ENCODE peak calls at places on chromosomes 6 and 20, in nine cellular contexts. F is natural killer cell, U is heart left ventricle, T is A549, O is ascending aorta, P is spleen, D is A673, M is astrocyte of the spinal cord, V is RWPE1. Q is an unnamed sample.

GRCh38 chr20:36097331-36097730 is 57.2 kb upstream of the EPB41L1 start:
- DNase-seq in O (no peak), V (no peak), M (peak), D (no peak), P (no peak), U (no peak), T (no peak), F (no peak), Q (no peak)

GRCh38 chr20:44629017-44629385 is 22.5 kb downstream of the ADA start:
- DNase-seq in U (no peak), V (no peak), O (no peak), M (no peak), D (no peak), P (no peak), T (no peak), F (no peak), Q (no peak)

GRCh38 chr6:82506526-82506925 is 142.9 kb downstream of the TPBG start:
- DNase-seq in O (no peak), T (peak), U (no peak), V (no peak), M (no peak), D (peak), F (no peak), P (no peak), Q (no peak)

GRCh38 chr6:170113141-170113540 is 177.7 kb downstream of the DLL1 start:
- DNase-seq in V (no peak), D (no peak), O (no peak), T (no peak), U (peak), P (peak), M (no peak), F (peak), Q (no peak)

GRCh38 chr6:12439296-12439695 is 149.1 kb downstream of the EDN1 start:
- DNase-seq in V (peak), F (no peak), U (no peak), M (no peak), P (no peak), D (no peak), O (no peak), T (no peak), Q (no peak)

GRCh38 chr6:52233975-52234823 is 10.1 kb downstream of the IL17F start:
- DNase-seq in F (no peak), T (peak), D (peak), U (no peak), O (no peak), P (no peak), V (peak), M (peak), Q (peak)

GRCh38 chr20:48440916-48441315 is 386.9 kb downstream of the PREX1 start:
- DNase-seq in D (no peak), F (no peak), O (no peak), P (no peak), T (no peak), V (no peak), U (no peak), M (no peak), Q (no peak)

GRCh38 chr6:26521485-26522391 is 16.4 kb upstream of the HMGN4 start:
- DNase-seq in U (peak), O (no peak), P (peak), D (peak), M (peak), F (peak), V (peak), T (peak), Q (peak)

GRCh38 chr6:168124161-168124560 is 45.1 kb upstream of the FRMD1 start:
- DNase-seq in M (no peak), F (no peak), P (no peak), U (no peak), O (no peak), V (no peak), D (no peak), T (no peak), Q (no peak)

GRCh38 chr6:139738801-139739490 is 364.5 kb upstream of the CITED2 start:
- DNase-seq in F (no peak), D (no peak), M (no peak), V (no peak), P (no peak), U (no peak), T (no peak), O (no peak), Q (no peak)

GRCh38 chr20:25084616-25085187 is 2.8 kb upstream of the VSX1 start:
- DNase-seq in V (no peak), T (peak), D (no peak), F (no peak), O (no peak), M (no peak), U (no peak), P (peak), Q (no peak)

GRCh38 chr6:48891308-48891707 is 571.7 kb downstream of the MMUT start:
- DNase-seq in V (no peak), O (no peak), P (no peak), F (no peak), U (no peak), D (no peak), M (no peak), T (no peak), Q (no peak)

GRCh38 chr6:41546475-41546865 is 289 bp downstream of the FOXP4 start:
- DNase-seq in V (peak), U (no peak), P (no peak), F (no peak), M (no peak), O (no peak), D (peak), T (no peak), Q (no peak)

GRCh38 chr6:25279748-25280616 is 808 bp downstream of the CARMIL1 start:
- DNase-seq in D (peak), T (peak), M (no peak), U (peak), F (no peak), P (no peak), V (peak), O (no peak), Q (peak)

GRCh38 chr6:10425973-10426780 is 11.3 kb upstream of the TFAP2A start:
- DNase-seq in P (no peak), V (no peak), F (no peak), T (no peak), O (no peak), U (no peak), M (no peak), D (peak), Q (no peak)

GRCh38 chr6:165729307-165729936 is 66.4 kb upstream of the PDE10A start:
- DNase-seq in M (peak), D (peak), V (peak), P (no peak), O (no peak), U (no peak), T (peak), F (no peak), Q (no peak)

GRCh38 chr6:101080597-101080996 is 199.5 kb upstream of the ASCC3 start:
- DNase-seq in M (no peak), V (peak), F (no peak), O (no peak), U (no peak), T (peak), P (no peak), D (peak), Q (no peak)

GRCh38 chr6:26022166-26022510 is 59.5 kb downstream of the TRIM38 start:
- DNase-seq in U (peak), V (no peak), D (peak), O (no peak), F (no peak), T (no peak), M (peak), P (no peak), Q (no peak)

GRCh38 chr20:62924567-62925419 is 1.5 kb downstream of the DIDO1 start:
- DNase-seq in D (peak), F (no peak), T (no peak), P (no peak), O (no peak), M (peak), U (no peak), V (peak), Q (no peak)

GRCh38 chr20:61753196-61753942 is 312.3 kb downstream of the TAF4 start:
- DNase-seq in F (no peak), P (no peak), D (peak), V (peak), O (no peak), M (peak), U (no peak), T (no peak), Q (no peak)

GRCh38 chr6:159102373-159103160 is 57.8 kb upstream of the TAGAP start:
- DNase-seq in F (peak), V (no peak), P (no peak), M (no peak), T (no peak), O (no peak), D (no peak), U (no peak), Q (no peak)

GRCh38 chr20:2946988-2947961 is 74.0 kb downstream of the PTPRA start:
- DNase-seq in P (no peak), M (peak), D (peak), T (no peak), U (no peak), O (no peak), F (no peak), V (no peak), Q (no peak)

GRCh38 chr6:72721346-72721745 is 99.5 kb downstream of the KCNQ5 start:
- DNase-seq in T (no peak), D (no peak), M (no peak), O (no peak), V (no peak), U (no peak), P (no peak), F (no peak), Q (no peak)

GRCh38 chr6:133242761-133243590 is 1.8 kb downstream of the EYA4 start:
- DNase-seq in D (peak), P (no peak), U (peak), M (peak), V (no peak), F (no peak), T (no peak), O (no peak), Q (peak)

GRCh38 chr6:133973109-133973971 is 20.3 kb downstream of the TBPL1 start:
- DNase-seq in P (no peak), F (no peak), V (peak), O (no peak), D (peak), U (no peak), M (peak), T (peak), Q (no peak)

GRCh38 chr6:148379966-148380653 is 37.5 kb downstream of the SASH1 start:
- DNase-seq in U (no peak), P (no peak), T (no peak), M (peak), O (no peak), V (no peak), F (no peak), D (no peak), Q (no peak)

GRCh38 chr6:136405410-136406029 is 115.9 kb upstream of the BCLAF1 start:
- DNase-seq in O (no peak), P (no peak), V (no peak), U (no peak), M (no peak), F (no peak), D (no peak), T (no peak), Q (no peak)

GRCh38 chr6:33895296-33895695 is 91.5 kb upstream of the MLN start:
- DNase-seq in F (no peak), O (no peak), M (no peak), D (no peak), T (no peak), P (peak), U (no peak), V (no peak), Q (no peak)

GRCh38 chr6:49087372-49087771 is 375.7 kb downstream of the MMUT start:
- DNase-seq in P (no peak), O (no peak), M (peak), U (no peak), D (peak), F (no peak), T (no peak), V (no peak), Q (no peak)

GRCh38 chr6:42165016-42165415 is 8.1 kb upstream of the GUCA1A start:
- DNase-seq in M (no peak), D (no peak), P (no peak), V (no peak), F (no peak), O (no peak), T (no peak), U (no peak), Q (no peak)

GRCh38 chr6:7146079-7146828 is 38.5 kb downstream of the RREB1 start:
- DNase-seq in U (peak), V (no peak), P (peak), O (no peak), T (no peak), F (no peak), D (no peak), M (peak), Q (no peak)

GRCh38 chr6:135002974-135003703 is 51.5 kb downstream of the HBS1L start:
- DNase-seq in D (no peak), T (no peak), O (no peak), U (no peak), V (no peak), P (no peak), F (no peak), M (no peak), Q (no peak)

GRCh38 chr6:128885381-128885780 is 2.4 kb downstream of the LAMA2 start:
- DNase-seq in F (no peak), O (no peak), V (no peak), D (no peak), U (no peak), M (no peak), P (no peak), T (no peak), Q (no peak)

GRCh38 chr6:155493026-155493693 is 37.5 kb upstream of the NOX3 start:
- DNase-seq in U (no peak), F (no peak), V (no peak), D (no peak), T (no peak), O (no peak), M (no peak), P (no peak), Q (no peak)

GRCh38 chr6:169527306-169527705 is 174.5 kb downstream of the WDR27 start:
- DNase-seq in T (no peak), O (no peak), U (no peak), P (no peak), F (no peak), D (no peak), V (no peak), M (peak), Q (no peak)

GRCh38 chr20:16158090-16158975 is 414.9 kb downstream of the KIF16B start:
- DNase-seq in M (no peak), O (no peak), T (no peak), F (no peak), P (peak), V (no peak), D (no peak), U (no peak), Q (no peak)

GRCh38 chr6:38169826-38170526 is 350.4 kb downstream of the ZFAND3 start:
- DNase-seq in T (no peak), U (no peak), P (no peak), F (no peak), O (no peak), V (no peak), M (no peak), D (no peak), Q (no peak)

GRCh38 chr20:48761023-48761785 is 66.6 kb downstream of the PREX1 start:
- DNase-seq in U (no peak), D (no peak), M (no peak), V (no peak), O (no peak), F (no peak), T (no peak), P (peak), Q (no peak)

GRCh38 chr6:83430606-83431544 is at the start of gene ME1:
- DNase-seq in T (peak), O (peak), P (peak), M (peak), V (peak), U (peak), D (peak), F (peak), Q (peak)

GRCh38 chr6:48747040-48747439 is 636.0 kb upstream of the PTCHD4 start:
- DNase-seq in V (no peak), D (no peak), M (no peak), U (no peak), F (no peak), O (no peak), P (no peak), T (no peak), Q (no peak)

DNA sequence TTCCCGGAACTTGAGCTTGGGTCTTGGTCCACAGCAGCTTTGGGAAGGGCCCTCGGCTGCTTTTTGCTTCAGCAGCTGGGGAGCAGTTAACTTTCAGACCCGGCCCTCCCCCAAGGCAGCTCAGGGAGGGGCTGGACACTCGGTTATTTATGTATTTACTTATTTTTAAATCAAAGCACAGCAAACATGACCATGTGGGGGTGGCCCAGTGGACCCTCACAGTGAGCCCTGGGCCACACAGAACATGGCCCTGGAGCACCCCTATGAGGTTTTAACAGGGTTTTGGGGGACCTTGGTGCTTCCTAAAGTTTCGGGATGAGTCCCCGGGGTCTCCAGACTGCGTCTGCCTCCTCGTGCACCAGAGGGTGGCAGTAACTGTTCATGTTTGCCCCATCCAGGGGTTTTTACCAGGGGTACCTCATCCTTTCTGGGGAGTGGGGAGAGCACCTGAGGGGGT is 26.6 kb upstream of the NPBWR2 start:
- DNase-seq in V (no peak), O (no peak), P (peak), F (no peak), D (peak), U (no peak), M (no peak), T (no peak), Q (no peak)
- TF ChIP-seq CTCF in V (no peak), O (no peak), P (no peak), F (no peak), D (peak), U (peak), M (peak), T (peak), Q (no peak)

DNA sequence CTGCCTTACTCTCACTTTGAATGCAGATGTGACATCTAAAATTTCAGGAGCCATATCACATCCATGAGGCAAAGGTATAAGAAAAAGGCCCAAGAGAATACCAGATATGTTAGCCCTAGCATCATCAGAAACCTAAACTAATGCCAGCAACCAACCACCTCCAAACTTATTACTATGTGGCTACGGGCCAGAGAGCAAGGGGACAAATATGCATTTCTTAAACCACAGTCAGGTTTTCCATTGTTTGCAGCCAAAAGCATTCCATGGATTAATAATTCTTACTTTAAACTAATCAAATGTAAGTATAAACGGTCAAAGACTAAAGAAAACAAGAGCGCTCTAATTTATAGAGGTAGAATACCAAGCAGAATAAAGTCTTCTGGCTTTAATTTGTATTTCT is 84.7 kb downstream of the TASP1 start:
- DNase-seq in D (no peak), F (no peak), T (no peak), V (no peak), M (peak), P (no peak), O (no peak), U (no peak), Q (no peak)
- TF ChIP-seq CTCF in D (no peak), F (no peak), T (no peak), V (no peak), M (no peak), P (no peak), O (no peak), U (no peak), Q (no peak)

DNA sequence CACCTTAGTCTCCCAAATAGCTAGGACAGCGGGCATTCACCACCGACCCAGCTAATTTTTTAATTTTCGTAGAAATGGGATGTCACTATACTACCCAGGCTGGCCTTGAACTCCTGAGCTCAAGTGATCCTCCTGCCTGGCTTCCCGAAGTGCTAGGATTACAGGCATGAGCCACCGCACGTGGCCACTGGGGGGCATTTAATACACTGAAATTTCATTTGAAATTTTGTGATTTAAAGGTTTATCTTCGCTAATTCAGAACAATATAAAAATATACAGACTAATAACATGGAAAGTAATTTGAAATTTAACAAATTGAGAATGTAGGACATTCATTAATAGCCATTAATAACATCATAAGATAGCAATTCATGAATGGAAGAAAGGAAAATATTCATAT is 20.5 kb upstream of the TBC1D32 start:
- DNase-seq in P (no peak), F (no peak), T (no peak), V (no peak), M (no peak), D (peak), U (no peak), O (no peak), Q (no peak)
- TF ChIP-seq CTCF in P (no peak), F (no peak), T (peak), V (peak), M (peak), D (peak), U (no peak), O (peak), Q (peak)

GRCh38 chr6:18226451-18226850 is 37.9 kb downstream of the DEK start:
- DNase-seq in M (peak), T (no peak), O (no peak), P (no peak), U (no peak), V (no peak), D (no peak), F (no peak), Q (no peak)

GRCh38 chr6:18219611-18220010 is 44.7 kb downstream of the DEK start:
- DNase-seq in T (no peak), V (no peak), F (no peak), D (no peak), M (no peak), U (no peak), P (no peak), O (no peak), Q (no peak)

GRCh38 chr6:18216411-18216810 is 47.9 kb downstream of the DEK start:
- DNase-seq in M (peak), P (no peak), U (no peak), O (no peak), V (peak), D (no peak), F (no peak), T (no peak), Q (no peak)

GRCh38 chr6:18218233-18218632 is 46.1 kb downstream of the DEK start:
- DNase-seq in O (no peak), T (no peak), M (no peak), U (no peak), F (no peak), V (no peak), P (no peak), D (no peak), Q (no peak)

GRCh38 chr6:18221288-18221615 is 43.1 kb downstream of the DEK start:
- DNase-seq in F (no peak), U (no peak), T (no peak), P (no peak), D (no peak), O (no peak), V (no peak), M (no peak), Q (no peak)
- TF ChIP-seq CTCF in F (no peak), U (no peak), T (no peak), P (no peak), D (no peak), O (no peak), V (no peak), M (no peak), Q (no peak)

GRCh38 chr20:50788868-50789125 is 6.1 kb upstream of the BCAS4 start:
- DNase-seq in O (no peak), U (no peak), M (no peak), F (no peak), P (peak), V (no peak), D (no peak), T (no peak), Q (no peak)

GRCh38 chr20:50789968-50790650 is 4.8 kb upstream of the BCAS4 start:
- DNase-seq in U (no peak), F (no peak), D (peak), T (no peak), V (no peak), P (peak), O (no peak), M (no peak), Q (no peak)

GRCh38 chr20:50788045-50788867 is 6.6 kb upstream of the BCAS4 start:
- DNase-seq in V (peak), D (peak), U (no peak), P (peak), M (peak), O (no peak), T (peak), F (no peak), Q (no peak)

GRCh38 chr20:50792708-50793574 is 1.9 kb upstream of the BCAS4 start:
- DNase-seq in M (no peak), O (no peak), T (no peak), P (peak), F (no peak), V (no peak), U (no peak), D (no peak), Q (no peak)

GRCh38 chr20:50790651-50791277 is 4.1 kb upstream of the BCAS4 start:
- DNase-seq in V (peak), O (peak), T (peak), F (peak), U (peak), D (peak), M (peak), P (peak), Q (peak)
- TF ChIP-seq CTCF in V (peak), O (peak), T (peak), F (peak), U (peak), D (peak), M (peak), P (peak), Q (peak)